ENCODE peak calls at places on chromosome 11, in nine cellular contexts. S is uterus; M is lung; O is CD8-positive, alpha-beta memory T cell; J is SJSA1; B is thoracic aorta; V is astrocyte; P is suprapubic skin; L is pancreas. D is an unnamed sample.

GRCh38 chr11:111671383-111671782 is 69.1 kb downstream of the SIK2 start:
- DNase-seq in S (no peak), M (no peak), O (no peak), J (no peak), B (no peak), V (no peak), P (no peak), L (no peak), D (no peak)

GRCh38 chr11:111438846-111439520 is 59.9 kb upstream of the POU2AF1 start:
- DNase-seq in S (no peak), M (no peak), O (no peak), J (no peak), B (no peak), V (no peak), P (no peak), L (no peak), D (no peak)

GRCh38 chr11:73350908-73351636 is 25.1 kb upstream of the RELT start:
- DNase-seq in S (peak; percentile 64), M (peak; percentile 60), O (peak; percentile 74), J (peak; percentile 33), B (no peak), V (peak; percentile 37), P (no peak), L (peak; percentile 65), D (peak; percentile 61)

GRCh38 chr11:131546218-131546895 is 175.9 kb downstream of the NTM start:
- DNase-seq in S (no peak), M (no peak), O (no peak), J (no peak), B (no peak), V (no peak), P (no peak), L (no peak), D (no peak)

GRCh38 chr11:86719781-86720463 is 47.5 kb upstream of the ME3 start:
- DNase-seq in S (no peak), M (no peak), O (no peak), J (peak; percentile 86), B (no peak), V (peak; percentile 97), P (no peak), L (no peak), D (peak; percentile 72)

GRCh38 chr11:44617671-44618461 is 52.4 kb downstream of the CD82 start:
- DNase-seq in S (peak; percentile 10), M (no peak), O (peak; percentile 38), J (no peak), B (no peak), V (no peak), P (peak; percentile 31), L (no peak), D (no peak)

GRCh38 chr11:116930586-116930985 is 93.2 kb upstream of the APOA1 start:
- DNase-seq in S (no peak), M (no peak), O (no peak), J (no peak), B (no peak), V (no peak), P (no peak), L (no peak), D (no peak)

GRCh38 chr11:35260342-35260985 is 121.5 kb downstream of the CD44 start:
- DNase-seq in S (no peak), M (no peak), O (no peak), J (peak; percentile 87), B (no peak), V (peak; percentile 85), P (no peak), L (peak; percentile 35), D (peak; percentile 84)

GRCh38 chr11:35740061-35740824 is 77.7 kb downstream of the TRIM44 start:
- DNase-seq in S (no peak), M (no peak), O (no peak), J (no peak), B (no peak), V (no peak), P (no peak), L (no peak), D (peak; percentile 4)

GRCh38 chr11:38824573-38824972 is 2226.5 kb upstream of the RAG2 start:
- DNase-seq in S (no peak), M (no peak), O (no peak), J (no peak), B (no peak), V (no peak), P (no peak), L (no peak), D (no peak)

GRCh38 chr11:122405788-122406341 is 249.7 kb upstream of the UBASH3B start:
- DNase-seq in S (no peak), M (no peak), O (no peak), J (no peak), B (no peak), V (peak; percentile 51), P (no peak), L (no peak), D (no peak)

GRCh38 chr11:2193099-2193886 is 21.7 kb upstream of the TH start:
- DNase-seq in S (no peak), M (no peak), O (no peak), J (no peak), B (no peak), V (no peak), P (no peak), L (no peak), D (no peak)

GRCh38 chr11:93639548-93639947 is 21.9 kb upstream of the CEP295 start:
- DNase-seq in S (no peak), M (no peak), O (no peak), J (no peak), B (no peak), V (no peak), P (no peak), L (no peak), D (no peak)

GRCh38 chr11:59000007-59000406 is 60.7 kb downstream of the GLYATL1 start:
- DNase-seq in S (no peak), M (no peak), O (no peak), J (no peak), B (no peak), V (no peak), P (no peak), L (no peak), D (no peak)

GRCh38 chr11:11978792-11979486 is 29.5 kb downstream of the DKK3 start:
- DNase-seq in S (peak; percentile 78), M (no peak), O (no peak), J (no peak), B (no peak), V (peak; percentile 69), P (no peak), L (peak; percentile 38), D (peak; percentile 67)

GRCh38 chr11:92349478-92350156 is 125.0 kb downstream of the FAT3 start:
- DNase-seq in S (no peak), M (no peak), O (no peak), J (no peak), B (no peak), V (no peak), P (no peak), L (no peak), D (no peak)
- H3K4me3 ChIP-seq in S (no peak overlapping the region), M (no peak overlapping the region), O (no peak overlapping the region), J (no peak overlapping the region), B (no peak overlapping the region), V (no peak overlapping the region), P (no peak overlapping the region), L (no peak overlapping the region), D (no peak overlapping the region)

DNA sequence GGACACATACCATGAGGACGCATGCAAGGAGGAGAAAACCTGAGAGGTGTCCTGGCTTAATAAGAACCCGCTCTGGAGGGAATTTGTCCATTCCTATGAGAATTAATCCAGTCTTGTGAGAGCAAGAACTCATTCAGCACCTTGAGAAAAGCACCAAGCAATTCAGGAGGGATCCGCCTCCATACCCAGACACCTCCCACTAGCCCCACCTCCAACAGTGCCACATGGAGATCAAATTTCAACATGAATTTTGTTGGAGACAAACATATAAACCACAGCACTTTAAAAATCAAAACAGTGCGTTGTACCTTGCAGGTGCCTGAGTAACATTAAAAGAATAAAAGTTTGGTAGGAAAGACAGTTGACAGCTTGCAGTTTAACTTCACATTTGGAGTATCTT is 11.4 kb downstream of the UBE4A start:
- DNase-seq in S (no peak), M (no peak), O (no peak), J (no peak), B (no peak), V (no peak), P (no peak), L (no peak), D (no peak)
- H3K36me3 ChIP-seq in S (no peaks in the 10 kb centered on the region), M (peaks cover 66% of the 10 kb centered on the region), O (peaks cover 70% of the 10 kb centered on the region), J (peaks cover 22% of the 10 kb centered on the region), B (peaks cover 79% of the 10 kb centered on the region), V (peaks cover 55% of the 10 kb centered on the region), P (peaks cover 77% of the 10 kb centered on the region), L (peaks cover 3% of the 10 kb centered on the region), D (peaks cover 63% of the 10 kb centered on the region)

GRCh38 chr11:78080818-78081495 is 1.3 kb upstream of the NDUFC2 start:
- DNase-seq in S (no peak), M (no peak), O (no peak), J (peak; percentile 75), B (no peak), V (peak; percentile 98), P (no peak), L (no peak), D (peak; percentile 36)

GRCh38 chr11:78080084-78080817 is 589 bp upstream of the NDUFC2 start:
- DNase-seq in S (no peak), M (no peak), O (no peak), J (peak; percentile 38), B (no peak), V (no peak), P (no peak), L (no peak), D (no peak)

GRCh38 chr11:78079232-78080083 is at the start of gene NDUFC2:
- DNase-seq in S (peak; percentile 74), M (peak; percentile 78), O (peak; percentile 68), J (peak; percentile 69), B (peak; percentile 31), V (peak; percentile 75), P (peak; percentile 78), L (peak; percentile 78), D (peak; percentile 72)

GRCh38 chr11:78076733-78077403 is 2.8 kb downstream of the NDUFC2 start:
- DNase-seq in S (no peak), M (no peak), O (no peak), J (no peak), B (no peak), V (no peak), P (no peak), L (no peak), D (no peak)

GRCh38 chr11:78078218-78079167 is 1.2 kb downstream of the NDUFC2 start:
- DNase-seq in S (no peak), M (no peak), O (no peak), J (no peak), B (no peak), V (no peak), P (no peak), L (no peak), D (no peak)
- H3K27ac ChIP-seq in S (peak overlapping the region; percentile 85), M (no peak overlapping the region), O (peak overlapping the region; percentile 83), J (no peak overlapping the region), B (no peak overlapping the region), V (peak overlapping the region; percentile 92), P (peak overlapping the region; percentile 88), L (no peak overlapping the region), D (no peak overlapping the region)

DNA sequence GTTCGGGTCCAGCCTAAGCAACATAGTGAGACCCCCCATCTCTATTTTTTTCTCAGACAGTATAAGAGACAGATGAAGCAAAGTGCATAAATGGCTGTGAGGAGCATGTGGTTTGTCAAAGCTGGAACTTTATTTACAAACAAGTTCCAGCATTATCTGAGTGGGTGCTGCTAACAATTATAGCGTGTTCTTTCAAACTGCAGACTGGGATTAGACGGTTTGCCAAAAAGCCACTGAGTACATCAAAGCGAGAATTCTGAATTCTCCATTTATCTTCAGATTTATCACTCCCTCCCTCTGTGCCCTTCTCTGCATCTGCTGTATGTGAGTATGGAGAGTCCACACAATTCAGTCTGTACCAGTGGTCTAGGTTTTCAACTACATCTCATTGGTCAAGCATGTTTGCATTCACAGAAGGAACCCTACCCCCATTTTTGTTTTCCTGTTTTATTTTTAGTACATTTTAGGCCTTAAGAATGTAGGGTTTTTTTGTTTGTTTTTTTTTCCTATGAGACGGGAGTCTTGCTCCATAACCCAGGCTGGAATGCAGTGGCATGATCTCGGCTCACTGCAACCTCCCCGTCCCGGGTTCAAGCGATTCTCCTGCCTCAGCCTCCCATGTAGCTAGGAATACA is 18.1 kb upstream of the INCENP start:
- DNase-seq in S (no peak), M (no peak), O (no peak), J (peak; percentile 73), B (no peak), V (no peak), P (no peak), L (no peak), D (no peak)
- H3K4me3 ChIP-seq in S (peak overlapping the region; percentile 16), M (no peak overlapping the region), O (peak overlapping the region; percentile 68), J (peak overlapping the region; percentile 0), B (peak overlapping the region; percentile 65), V (no peak overlapping the region), P (peak overlapping the region; percentile 29), L (no peak overlapping the region), D (no peak overlapping the region)

D was measured in brain microvascular endothelial cell.